ENCODE peak calls at places on chromosome 4, in nine cellular contexts. M, Z, R, F, G, S, C, E and Q are unnamed samples.
A peak's percentile ranks its signal among the peaks of the same experiment; 100 is the strongest.

GRCh38 chr4:101356928-101357327 is 9.6 kb upstream of the PPP3CA start:
- DNase-seq in G (peak; percentile 43), E (no peak), Z (peak; percentile 81), R (no peak), M (no peak), F (no peak), S (peak; percentile 95), C (no peak), Q (no peak)

GRCh38 chr4:4995103-4995761 is 24.0 kb downstream of the CYTL1 start:
- DNase-seq in R (no peak), G (peak; percentile 69), C (peak; percentile 66), Z (peak; percentile 63), M (no peak), E (peak; percentile 81), F (peak; percentile 87), S (peak; percentile 58), Q (peak; percentile 86)

GRCh38 chr4:24584175-24584850 is at the start of gene DHX15:
- DNase-seq in Z (peak; percentile 98), E (peak; percentile 98), R (peak; percentile 81), F (peak; percentile 98), S (peak; percentile 97), M (peak; percentile 87), G (peak; percentile 96), C (peak; percentile 97), Q (peak; percentile 96)

GRCh38 chr4:74114234-74114633 is 15.2 kb upstream of the CXCL2 start:
- DNase-seq in C (no peak), M (no peak), G (no peak), F (no peak), R (no peak), S (peak; percentile 89), Z (peak; percentile 42), E (no peak), Q (no peak)

GRCh38 chr4:166460769-166461550 is 587.9 kb downstream of the TLL1 start:
- DNase-seq in R (no peak), M (no peak), G (no peak), S (no peak), C (no peak), F (no peak), E (no peak), Z (peak; percentile 10), Q (no peak)

GRCh38 chr4:145840162-145840768 is 98.4 kb downstream of the ZNF827 start:
- DNase-seq in M (no peak), Z (peak; percentile 64), S (peak; percentile 38), G (no peak), E (no peak), F (no peak), R (no peak), C (no peak), Q (peak; percentile 15)

GRCh38 chr4:123840232-123840631 is 443.6 kb downstream of the SPRY1 start:
- DNase-seq in F (no peak), R (no peak), M (no peak), E (no peak), Z (peak; percentile 23), G (no peak), S (no peak), C (no peak), Q (no peak)

GRCh38 chr4:147780137-147780777 is 48.4 kb downstream of the ARHGAP10 start:
- DNase-seq in E (no peak), R (no peak), M (no peak), Z (no peak), S (no peak), F (no peak), G (peak; percentile 72), C (peak; percentile 39), Q (no peak)

GRCh38 chr4:22389240-22389871 is 126.5 kb downstream of the ADGRA3 start:
- DNase-seq in F (no peak), E (peak; percentile 63), G (no peak), M (no peak), R (no peak), Z (peak; percentile 88), S (peak; percentile 85), C (peak; percentile 46), Q (peak; percentile 59)

GRCh38 chr4:37895271-37895670 is 4.4 kb downstream of the TBC1D1 start:
- DNase-seq in Z (no peak), S (no peak), M (no peak), E (no peak), G (no peak), R (no peak), C (no peak), F (no peak), Q (no peak)

GRCh38 chr4:97984545-97985131 is 158.6 kb downstream of the STPG2 start:
- DNase-seq in E (no peak), M (no peak), S (no peak), R (no peak), C (no peak), G (no peak), F (no peak), Z (no peak), Q (peak; percentile 50)

GRCh38 chr4:97990409-97990808 is 152.9 kb downstream of the STPG2 start:
- DNase-seq in S (no peak), M (no peak), G (no peak), E (no peak), C (no peak), Z (no peak), F (no peak), R (no peak), Q (no peak)

GRCh38 chr4:97987019-97987648 is 156.1 kb downstream of the STPG2 start:
- DNase-seq in F (no peak), S (no peak), R (no peak), G (no peak), E (no peak), Z (peak; percentile 12), M (no peak), C (no peak), Q (no peak)
- TF ChIP-seq CTCF in F (no peak), S (peak; percentile 30), R (no peak), G (peak; percentile 16), E (no peak), Z (peak; percentile 12), M (no peak), C (peak; percentile 18), Q (peak; percentile 48)

DNA sequence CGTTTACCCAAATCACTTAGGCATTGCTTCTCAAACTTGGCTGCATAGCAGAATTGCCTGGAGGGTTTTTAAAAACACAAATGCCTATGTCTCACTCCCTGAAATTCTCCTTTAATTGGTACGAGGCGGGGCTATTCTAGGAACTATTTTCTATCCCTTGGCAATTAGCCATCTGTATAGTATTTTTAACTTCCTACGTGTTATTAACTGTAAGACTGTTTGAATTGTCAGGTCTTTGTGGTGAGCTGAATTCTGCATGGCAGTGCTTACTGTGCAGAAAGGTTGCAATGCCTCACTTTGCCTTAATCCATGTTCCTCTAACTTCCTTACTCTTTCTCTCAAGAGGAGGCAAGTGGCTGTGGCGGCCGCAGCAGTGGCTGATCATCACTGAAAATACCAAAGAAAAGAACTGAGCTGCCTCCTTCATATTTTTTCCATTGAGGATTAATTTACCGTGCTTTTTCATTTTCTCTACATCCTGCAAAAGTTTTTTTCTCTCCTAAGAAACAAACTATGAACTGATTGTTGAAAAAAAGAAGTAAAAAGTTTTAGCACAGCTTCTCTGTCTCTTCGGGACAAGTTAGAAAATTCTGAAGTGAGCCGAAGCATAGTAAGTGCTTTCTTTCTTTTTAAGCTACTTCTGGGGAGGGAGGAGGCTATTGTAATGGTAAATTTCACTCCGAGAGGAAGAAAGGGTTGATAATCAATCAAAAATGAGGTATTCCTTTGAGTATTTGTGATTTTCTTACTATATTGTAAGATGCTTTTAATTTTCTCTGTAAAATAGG is at the start of gene SHROOM3:
- DNase-seq in R (no peak), C (no peak), F (no peak), G (peak; percentile 34), E (no peak), S (no peak), M (no peak), Z (no peak), Q (no peak)
- H3K27ac ChIP-seq in R (no peak within 1 kb of the TSS), C (no peak within 1 kb of the TSS), F (no peak within 1 kb of the TSS), G (peak within 1 kb of the TSS; percentile 42), E (no peak within 1 kb of the TSS), S (no peak within 1 kb of the TSS), M (no peak within 1 kb of the TSS), Z (no peak within 1 kb of the TSS), Q (no peak within 1 kb of the TSS)

DNA sequence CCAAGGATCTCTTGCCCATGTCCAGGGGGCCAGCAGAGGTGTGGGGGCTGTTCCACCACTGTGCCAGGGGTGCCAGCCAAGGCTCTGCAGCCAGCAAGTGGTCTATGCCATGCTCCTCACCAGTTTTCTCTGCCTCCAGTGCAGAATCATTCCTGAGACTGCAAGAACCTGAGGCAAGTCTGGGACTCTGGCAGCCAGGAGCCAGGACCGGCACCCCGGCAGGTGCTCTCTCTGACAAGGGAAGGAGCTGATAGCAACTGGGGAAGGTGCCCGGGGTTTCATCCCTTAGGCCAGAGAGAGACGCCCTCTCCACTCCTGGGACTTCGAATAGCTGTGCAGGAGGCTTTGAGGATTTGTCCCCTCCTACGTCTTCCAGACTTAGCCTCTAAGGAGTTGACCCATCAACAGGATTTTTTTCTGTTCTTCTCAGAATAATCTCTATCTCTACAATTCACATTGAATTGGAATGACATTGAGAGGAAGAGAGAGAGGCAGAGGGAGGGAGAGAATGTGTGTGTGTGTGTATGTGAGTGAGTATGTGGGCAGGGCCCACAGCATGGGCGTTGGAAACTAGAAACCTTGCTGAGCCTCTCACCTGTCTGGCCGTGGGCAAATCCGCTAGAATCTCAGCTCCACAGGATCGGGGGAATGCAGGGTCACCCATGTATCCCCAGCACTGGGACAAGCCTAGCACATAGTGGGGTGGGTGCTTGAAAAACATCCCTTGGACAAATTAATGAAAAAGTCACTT is 74.5 kb upstream of the AFAP1 start:
- DNase-seq in F (no peak), G (no peak), C (no peak), R (no peak), S (no peak), Z (no peak), M (no peak), E (no peak), Q (no peak)
- H3K27me3 ChIP-seq in F (no peaks in the 10 kb centered on the region), G (no peaks in the 10 kb centered on the region), C (no peaks in the 10 kb centered on the region), R (no peaks in the 10 kb centered on the region), S (peaks cover 63% of the 10 kb centered on the region), Z (peaks cover 15% of the 10 kb centered on the region), M (no peaks in the 10 kb centered on the region), E (no peaks in the 10 kb centered on the region), Q (no peaks in the 10 kb centered on the region)

GRCh38 chr4:115873048-115873447 is 759.6 kb upstream of the NDST4 start:
- DNase-seq in S (no peak), R (no peak), M (no peak), E (no peak), Z (no peak), F (peak; percentile 34), C (no peak), G (no peak), Q (no peak)
- TF ChIP-seq CTCF in S (no peak), R (no peak), M (no peak), E (no peak), Z (no peak), F (no peak), C (no peak), G (no peak), Q (peak; percentile 14)